ENCODE peak calls at places on chromosomes 2 and 18, in six cellular contexts. A is SK-N-SH, V is psoas muscle, C is colonic mucosa, O is GM23338, E is A673. W is an unnamed sample. For H3K4me1, the result is how much of the 10 kb centered on the place peaks cover.

GRCh38 chr2:119929537-119929936 is 83.3 kb upstream of the EPB41L5 start:
- DNase-seq in A (no peak), V (no peak), C (no peak), O (no peak), E (no peak), W (no peak)

GRCh38 chr2:152790883-152791282 is 72.5 kb downstream of the ARL6IP6 start:
- DNase-seq in A (no peak), V (no peak), C (no peak), O (no peak), E (no peak), W (no peak)

GRCh38 chr18:9760641-9761040 is 52.5 kb downstream of the RAB31 start:
- DNase-seq in A (no peak), V (no peak), C (no peak), O (no peak), E (no peak), W (no peak)

GRCh38 chr2:220043155-220043992 is 415.9 kb downstream of the SLC4A3 start:
- DNase-seq in A (no peak), V (no peak), C (no peak), O (no peak), E (peak), W (no peak)

GRCh38 chr2:75557474-75558131 is 3.1 kb downstream of the EVA1A start:
- DNase-seq in A (no peak), V (no peak), C (no peak), O (no peak), E (no peak), W (peak)

GRCh38 chr2:9107168-9108025 is 99.2 kb upstream of the ASAP2 start:
- DNase-seq in A (no peak), V (no peak), C (peak), O (no peak), E (no peak), W (peak)

GRCh38 chr2:47639469-47639868 is 143.5 kb upstream of the MSH6 start:
- DNase-seq in A (no peak), V (no peak), C (peak), O (no peak), E (no peak), W (no peak)

GRCh38 chr2:100321881-100322820 is at the start of gene LONRF2:
- DNase-seq in A (peak), V (peak), C (no peak), O (peak), E (peak), W (peak)

GRCh38 chr2:205800804-205801203 is 118.5 kb downstream of the NRP2 start:
- DNase-seq in A (no peak), V (no peak), C (peak), O (no peak), E (no peak), W (peak)

GRCh38 chr18:54359233-54359632 is 1.5 kb downstream of the C18orf54 start:
- DNase-seq in A (no peak), V (no peak), C (no peak), O (no peak), E (no peak), W (no peak)

GRCh38 chr2:17688600-17688999 is 65.0 kb downstream of the SMC6 start:
- DNase-seq in A (no peak), V (no peak), C (no peak), O (no peak), E (no peak), W (no peak)

GRCh38 chr2:10097352-10098148 is 17.3 kb upstream of the CYS1 start:
- DNase-seq in A (peak), V (peak), C (peak), O (peak), E (peak), W (peak)

GRCh38 chr2:226578879-226579278 is 220.7 kb downstream of the IRS1 start:
- DNase-seq in A (no peak), V (no peak), C (no peak), O (no peak), E (no peak), W (peak)

GRCh38 chr2:214902273-214902672 is 92.8 kb upstream of the BARD1 start:
- DNase-seq in A (peak), V (no peak), C (no peak), O (no peak), E (no peak), W (no peak)

GRCh38 chr2:10326707-10327594 is 24.2 kb downstream of the HPCAL1 start:
- DNase-seq in A (peak), V (peak), C (no peak), O (no peak), E (peak), W (no peak)

GRCh38 chr2:32702303-32703064 is 74.6 kb downstream of the TTC27 start:
- DNase-seq in A (no peak), V (no peak), C (no peak), O (no peak), E (no peak), W (no peak)

GRCh38 chr2:28085183-28085582 is 194.7 kb downstream of the BABAM2 start:
- DNase-seq in A (no peak), V (no peak), C (no peak), O (no peak), E (no peak), W (no peak)

GRCh38 chr2:20573611-20574422 is 77.1 kb downstream of the HS1BP3 start:
- DNase-seq in A (no peak), V (peak), C (peak), O (no peak), E (peak), W (no peak)

GRCh38 chr2:148781544-148781943 is 93.5 kb upstream of the KIF5C start:
- DNase-seq in A (no peak), V (no peak), C (no peak), O (no peak), E (no peak), W (no peak)

GRCh38 chr2:134426721-134427120 is 172.8 kb downstream of the MGAT5 start:
- DNase-seq in A (no peak), V (no peak), C (no peak), O (no peak), E (no peak), W (no peak)

GRCh38 chr2:9637330-9637729 is 6.5 kb upstream of the YWHAQ start:
- DNase-seq in A (no peak), V (no peak), C (no peak), O (no peak), E (peak), W (no peak)

GRCh38 chr18:41767960-41768359 is 187.1 kb upstream of the PIK3C3 start:
- DNase-seq in A (peak), V (no peak), C (no peak), O (peak), E (peak), W (no peak)

GRCh38 chr2:54669677-54670484 is 53.6 kb upstream of the EML6 start:
- DNase-seq in A (no peak), V (no peak), C (peak), O (no peak), E (peak), W (peak)

GRCh38 chr18:79962835-79963657 is 1.4 kb upstream of the HSBP1L1 start:
- DNase-seq in A (no peak), V (no peak), C (peak), O (no peak), E (no peak), W (no peak)

GRCh38 chr18:50424877-50425690 is 50.2 kb downstream of the SKA1 start:
- DNase-seq in A (no peak), V (no peak), C (no peak), O (no peak), E (peak), W (peak)

GRCh38 chr2:128395640-128396499 is 77.2 kb upstream of the HS6ST1 start:
- DNase-seq in A (peak), V (no peak), C (no peak), O (peak), E (peak), W (no peak)

GRCh38 chr2:51903728-51904127 is 871.8 kb upstream of the NRXN1 start:
- DNase-seq in A (no peak), V (no peak), C (no peak), O (peak), E (no peak), W (no peak)

GRCh38 chr2:195594916-195595694 is 61.9 kb upstream of the SLC39A10 start:
- DNase-seq in A (no peak), V (no peak), C (no peak), O (no peak), E (no peak), W (no peak)

GRCh38 chr2:12787891-12788783 is 71.4 kb downstream of the TRIB2 start:
- DNase-seq in A (no peak), V (no peak), C (no peak), O (no peak), E (no peak), W (no peak)

GRCh38 chr18:73235921-73236320 is 368.1 kb upstream of the NETO1 start:
- DNase-seq in A (no peak), V (no peak), C (no peak), O (no peak), E (no peak), W (no peak)

GRCh38 chr2:135916232-135916631 is 40.0 kb upstream of the MCM6 start:
- DNase-seq in A (peak), V (no peak), C (no peak), O (peak), E (peak), W (no peak)

GRCh38 chr18:8705941-8706544 is 687 bp downstream of the MTCL1 start:
- DNase-seq in A (peak), V (peak), C (no peak), O (peak), E (no peak), W (no peak)

GRCh38 chr2:65845442-65846182 is 413.2 kb upstream of the SPRED2 start:
- DNase-seq in A (peak), V (no peak), C (no peak), O (no peak), E (no peak), W (no peak)

GRCh38 chr18:71115261-71115660 is 826.4 kb downstream of the SOCS6 start:
- DNase-seq in A (no peak), V (no peak), C (no peak), O (no peak), E (no peak), W (no peak)

GRCh38 chr18:49164738-49165137 is 214.0 kb upstream of the SMAD7 start:
- DNase-seq in A (no peak), V (no peak), C (no peak), O (no peak), E (no peak), W (no peak)
- H3K4me1 ChIP-seq in A (under half), V (under half), C (under half), O (under half), E (under half), W (under half)

DNA sequence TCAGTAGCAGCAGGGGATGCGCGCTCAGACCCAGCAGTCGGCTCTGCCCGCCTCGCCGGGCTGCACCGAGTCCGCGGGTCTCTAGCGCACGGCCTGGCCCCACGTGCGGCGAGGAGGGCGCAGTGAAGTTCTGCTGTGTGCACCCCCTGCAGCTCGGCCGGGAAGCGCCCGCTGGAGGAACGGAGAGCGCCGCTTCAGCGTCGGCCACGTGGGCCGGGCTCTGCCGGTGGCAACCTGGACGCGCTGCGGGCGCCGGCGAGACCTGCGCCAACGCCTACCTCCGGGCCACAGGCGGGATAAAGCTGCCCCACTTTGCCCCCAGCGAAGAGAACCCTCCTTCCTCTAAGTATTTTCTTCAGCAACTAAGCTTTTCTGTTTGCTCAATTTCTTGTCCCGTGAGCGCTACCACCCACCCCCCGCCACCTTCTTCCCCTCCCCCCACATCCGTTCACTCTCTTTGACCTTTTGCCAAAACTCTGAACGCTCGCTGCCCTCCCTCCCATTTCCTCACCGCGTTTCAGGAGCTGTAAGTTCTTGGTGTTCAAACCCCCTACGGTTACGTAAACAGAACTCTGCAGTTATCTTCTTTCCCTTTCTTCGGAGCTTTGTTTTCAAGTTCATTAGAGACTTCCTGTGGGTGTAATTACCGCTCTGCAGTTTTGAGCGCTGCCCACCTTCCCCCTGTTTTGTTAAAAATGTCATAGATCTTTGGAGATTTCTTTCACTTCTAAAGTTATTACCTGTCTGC is 42.6 kb upstream of the EDAR start:
- DNase-seq in A (peak), V (peak), C (peak), O (peak), E (peak), W (peak)
- TF ChIP-seq CTCF in A (no peak), V (no peak), C (no peak), O (no peak), E (no peak), W (no peak)

GRCh38 chr2:62569907-62570793 is 64.2 kb upstream of the TMEM17 start:
- DNase-seq in A (no peak), V (no peak), C (peak), O (peak), E (no peak), W (no peak)

GRCh38 chr2:62573137-62573731 is 67.2 kb upstream of the TMEM17 start:
- DNase-seq in A (no peak), V (no peak), C (no peak), O (no peak), E (no peak), W (no peak)

GRCh38 chr2:62568983-62569837 is 63.2 kb upstream of the TMEM17 start:
- DNase-seq in A (no peak), V (no peak), C (no peak), O (no peak), E (no peak), W (no peak)

GRCh38 chr2:62568074-62568473 is 62.1 kb upstream of the TMEM17 start:
- DNase-seq in A (no peak), V (no peak), C (no peak), O (no peak), E (no peak), W (no peak)

GRCh38 chr2:62570861-62571698 is 65.1 kb upstream of the TMEM17 start:
- DNase-seq in A (no peak), V (peak), C (peak), O (peak), E (no peak), W (no peak)
- H3K4me1 ChIP-seq in A (under half), V (under half), C (under half), O (under half), E (under half), W (under half)

GRCh38 chr2:197113221-197113831 is 186.8 kb upstream of the PGAP1 start:
- DNase-seq in A (peak), V (no peak), C (no peak), O (peak), E (peak), W (no peak)
- TF ChIP-seq CTCF in A (peak), V (peak), C (peak), O (peak), E (peak), W (peak)

GRCh38 chr18:78580835-78581339 is 398.7 kb upstream of the SALL3 start:
- DNase-seq in A (no peak), V (no peak), C (no peak), O (no peak), E (no peak), W (no peak)
- H3K4me1 ChIP-seq in A (under half), V (under half), C (under half), O (under half), E (under half), W (under half)

DNA sequence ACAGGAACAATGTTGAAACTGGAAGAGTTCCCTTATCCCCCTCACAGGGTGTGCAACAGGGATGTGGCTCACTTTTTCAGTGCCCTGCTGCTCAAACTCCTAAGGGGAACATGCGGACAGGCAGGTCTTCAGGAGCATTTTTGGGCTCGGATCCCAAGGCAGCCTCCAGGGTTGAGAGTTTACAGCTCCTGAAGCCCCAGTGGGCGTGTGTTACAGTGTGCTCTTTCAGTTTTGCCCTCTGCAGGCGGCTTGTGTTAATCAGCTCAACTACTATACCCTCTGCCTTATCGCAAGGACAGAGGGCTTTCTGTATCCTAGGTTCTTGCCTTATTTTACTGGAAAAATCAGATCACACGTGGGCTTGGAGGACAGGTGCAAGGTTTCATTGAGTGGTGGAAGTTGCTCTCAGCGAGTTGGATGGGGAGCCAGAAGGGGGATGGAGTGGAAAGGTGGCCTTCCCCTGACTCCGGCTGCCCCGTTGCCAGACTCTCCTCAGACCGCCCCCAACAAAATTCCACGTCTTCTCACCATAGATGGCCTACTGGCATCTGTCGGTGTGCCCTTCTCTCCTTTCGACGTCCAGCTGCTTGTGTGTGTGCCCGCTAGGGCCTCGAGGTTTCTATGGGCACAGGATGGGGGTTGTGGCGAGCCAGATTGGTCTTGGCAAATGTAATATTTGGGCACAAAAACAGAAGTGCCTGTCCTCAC is 541.9 kb downstream of the TMX3 start:
- DNase-seq in A (no peak), V (no peak), C (no peak), O (peak), E (peak), W (no peak)
- TF ChIP-seq CTCF in A (no peak), V (no peak), C (no peak), O (peak), E (peak), W (no peak)

GRCh38 chr2:38155025-38155424 is 79.1 kb upstream of the CYP1B1 start:
- DNase-seq in A (no peak), V (no peak), C (no peak), O (no peak), E (no peak), W (no peak)
- H3K4me1 ChIP-seq in A (under half), V (under half), C (under half), O (under half), E (under half), W (under half)

GRCh38 chr2:159208449-159208848 is 78.1 kb downstream of the WDSUB1 start:
- DNase-seq in A (no peak), V (no peak), C (no peak), O (no peak), E (no peak), W (no peak)
- TF ChIP-seq CTCF in A (no peak), V (no peak), C (no peak), O (no peak), E (no peak), W (no peak)

W was measured in lung.